ENCODE peak calls at places on chromosomes 6 and 20, in four cellular contexts. H is substantia nigra; B is naive thymus-derived CD4-positive, alpha-beta T cell; F is IMR-90. U is an unnamed sample.

GRCh38 chr6:85273870-85274269 is 176.0 kb upstream of the NT5E start:
- DNase-seq in B (no peak), F (peak), H (no peak), U (no peak)

GRCh38 chr20:36468149-36469000 is 72.9 kb upstream of the MYL9 start:
- DNase-seq in F (no peak), B (no peak), H (no peak), U (no peak)

GRCh38 chr6:104548297-104548696 is 311.4 kb downstream of the HACE1 start:
- DNase-seq in F (no peak), H (no peak), B (no peak), U (no peak)

GRCh38 chr20:10219452-10219791 is 792 bp downstream of the SNAP25 start:
- DNase-seq in F (peak), H (peak), B (peak), U (peak)

GRCh38 chr20:49984426-49985153 is 1.8 kb downstream of the SNAI1 start:
- DNase-seq in H (no peak), F (no peak), B (no peak), U (no peak)

GRCh38 chr6:30618270-30618787 is 689 bp downstream of the MRPS18B start:
- DNase-seq in H (no peak), F (no peak), B (no peak), U (no peak)

GRCh38 chr6:113694278-113695077 is 162.7 kb upstream of the MARCKS start:
- DNase-seq in B (no peak), H (no peak), F (peak), U (no peak)

GRCh38 chr6:165049362-165049761 is 260.0 kb downstream of the C6orf118 start:
- DNase-seq in H (no peak), F (no peak), B (peak), U (no peak)

GRCh38 chr6:7681449-7681848 is 44.5 kb upstream of the BMP6 start:
- DNase-seq in H (no peak), B (no peak), F (no peak), U (no peak)

GRCh38 chr6:39777218-39777617 is 15.0 kb upstream of the DAAM2 start:
- DNase-seq in H (no peak), B (no peak), F (no peak), U (no peak)

GRCh38 chr6:2999621-3000455 is at the start of gene NQO2:
- DNase-seq in F (peak), H (peak), B (peak), U (peak)

GRCh38 chr20:50193169-50193850 is 2.7 kb downstream of the CEBPB start:
- DNase-seq in B (no peak), H (no peak), F (peak), U (no peak)

GRCh38 chr6:130557481-130558112 is 191.8 kb downstream of the TMEM200A start:
- DNase-seq in H (no peak), F (no peak), B (no peak), U (no peak)

GRCh38 chr6:3522561-3523287 is 65.9 kb upstream of the SLC22A23 start:
- DNase-seq in B (no peak), F (peak), H (no peak), U (no peak)

GRCh38 chr6:112013051-112013450 is 40.9 kb upstream of the CCN6 start:
- DNase-seq in H (no peak), F (peak), B (no peak), U (no peak)

GRCh38 chr6:27684264-27685211 is 211.6 kb upstream of the ZNF184 start:
- DNase-seq in F (peak), B (peak), H (no peak), U (peak)

GRCh38 chr6:28980797-28981390 is 24.2 kb downstream of the ZNF311 start:
- DNase-seq in F (peak), H (no peak), B (peak), U (peak)

GRCh38 chr6:155154158-155154830 is 109.5 kb upstream of the CLDN20 start:
- DNase-seq in B (peak), H (no peak), F (peak), U (no peak)

GRCh38 chr20:48725589-48725991 is 102.2 kb downstream of the PREX1 start:
- DNase-seq in F (peak), B (no peak), H (no peak), U (no peak)

GRCh38 chr6:135506270-135506997 is 8.9 kb upstream of the AHI1 start:
- DNase-seq in H (no peak), B (no peak), F (peak), U (no peak)

GRCh38 chr20:7302256-7302655 is 534.8 kb downstream of the BMP2 start:
- DNase-seq in B (no peak), F (no peak), H (no peak), U (no peak)

GRCh38 chr20:7305971-7306370 is 538.5 kb downstream of the BMP2 start:
- DNase-seq in H (no peak), B (no peak), F (no peak), U (no peak)

DNA sequence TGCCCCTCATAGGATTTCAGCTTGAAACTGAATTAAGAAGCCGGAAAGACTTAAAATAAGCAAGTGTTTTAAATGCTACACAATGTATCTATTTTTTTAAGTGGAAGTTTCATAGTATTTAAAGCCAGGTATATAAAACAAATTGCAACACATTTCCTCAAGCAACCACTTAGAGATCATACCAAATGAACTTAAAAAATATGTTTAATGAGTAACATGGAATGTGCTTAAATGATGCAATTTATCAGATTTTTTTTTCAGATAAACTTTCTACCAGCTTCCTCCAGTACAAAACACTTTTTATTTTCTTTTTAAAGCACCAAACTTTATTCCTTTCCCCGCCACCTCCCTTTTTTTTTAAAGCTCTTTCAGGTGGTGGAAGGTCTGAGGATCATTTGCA is 534.3 kb downstream of the BMP2 start:
- DNase-seq in B (no peak), H (no peak), F (no peak), U (no peak)
- H3K27ac ChIP-seq in B (no peak), H (no peak), F (no peak), U (no peak)

GRCh38 chr6:11222385-11223277 is 9.8 kb downstream of the NEDD9 start:
- DNase-seq in B (no peak), H (no peak), F (no peak), U (no peak)

GRCh38 chr6:11223296-11223695 is 9.2 kb downstream of the NEDD9 start:
- DNase-seq in B (no peak), H (no peak), F (no peak), U (no peak)

GRCh38 chr6:11224252-11224965 is 8.1 kb downstream of the NEDD9 start:
- DNase-seq in H (no peak), B (peak), F (peak), U (no peak)

GRCh38 chr6:11218827-11219826 is 13.3 kb downstream of the NEDD9 start:
- DNase-seq in B (no peak), F (no peak), H (no peak), U (no peak)

GRCh38 chr6:11221623-11222384 is 10.7 kb downstream of the NEDD9 start:
- DNase-seq in H (no peak), B (no peak), F (no peak), U (no peak)
- H3K27ac ChIP-seq in H (no peak), B (no peak), F (no peak), U (no peak)

DNA sequence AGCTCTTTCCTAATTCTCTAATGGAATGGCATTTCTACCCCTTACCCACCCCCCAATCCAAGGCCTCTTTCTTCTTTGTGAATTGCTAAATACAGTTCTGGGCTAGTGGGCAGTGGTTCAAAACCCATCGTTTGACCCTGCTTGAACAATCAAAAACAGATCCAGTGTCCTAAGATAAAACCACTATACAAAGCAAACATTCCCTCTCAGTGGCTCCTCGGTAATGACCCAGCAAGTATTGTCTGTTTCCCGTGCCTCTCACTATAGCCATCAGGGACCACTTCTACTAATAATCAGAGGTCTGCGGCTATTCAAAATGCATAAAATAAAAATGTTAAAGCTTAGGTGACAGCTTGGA is 143.5 kb upstream of the AKAP12 start:
- DNase-seq in H (no peak), B (no peak), F (no peak), U (no peak)
- H3K27ac ChIP-seq in H (no peak), B (no peak), F (no peak), U (no peak)

DNA sequence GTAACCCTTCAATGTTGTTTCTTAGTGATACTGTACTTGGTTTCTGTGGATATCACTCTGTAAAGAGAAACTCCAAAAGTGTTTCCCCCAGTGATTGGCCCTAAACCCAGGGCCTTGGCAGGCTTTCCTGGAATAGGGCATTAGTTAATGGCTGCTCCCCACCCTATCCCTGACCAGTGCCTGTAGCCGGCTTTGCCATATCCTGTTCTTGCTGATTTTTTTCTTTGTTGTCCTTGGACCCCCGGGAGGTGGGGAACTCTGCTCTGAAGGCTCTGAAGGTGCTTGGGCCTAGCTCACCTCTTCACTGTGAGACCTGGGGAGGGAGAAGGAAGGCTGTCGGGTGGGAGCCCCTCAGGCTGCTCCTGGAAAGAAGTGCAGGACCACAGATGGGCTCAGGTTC is 120.1 kb downstream of the TCP11 start:
- DNase-seq in B (no peak), H (no peak), F (no peak), U (no peak)
- H3K27ac ChIP-seq in B (no peak), H (peak), F (no peak), U (peak)

DNA sequence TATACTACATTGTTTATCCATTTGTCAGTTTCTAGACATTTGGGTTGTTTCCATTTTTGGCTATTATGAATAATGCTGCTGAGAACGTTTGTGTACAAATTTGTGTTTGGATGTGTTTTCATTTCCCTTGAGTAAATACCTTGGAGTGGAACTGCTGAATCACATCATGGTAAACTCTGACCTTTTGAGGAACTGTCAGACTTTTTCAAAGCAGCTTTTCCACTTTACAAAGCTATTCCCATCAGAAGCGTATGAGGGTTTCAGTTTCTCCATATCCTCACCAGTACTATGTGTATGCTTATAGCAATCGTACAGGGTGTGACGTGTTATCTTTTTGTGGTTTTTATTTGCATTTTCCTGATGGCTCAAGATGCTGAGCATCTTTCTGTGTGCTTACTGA is 103.7 kb downstream of the MYO6 start:
- DNase-seq in H (no peak), F (peak), B (no peak), U (no peak)
- H3K27ac ChIP-seq in H (no peak), F (no peak), B (no peak), U (no peak)

GRCh38 chr20:13739726-13740649 is 44.7 kb downstream of the ESF1 start:
- DNase-seq in H (no peak), F (no peak), B (no peak), U (no peak)
- H3K27ac ChIP-seq in H (no peak), F (no peak), B (no peak), U (no peak)

DNA sequence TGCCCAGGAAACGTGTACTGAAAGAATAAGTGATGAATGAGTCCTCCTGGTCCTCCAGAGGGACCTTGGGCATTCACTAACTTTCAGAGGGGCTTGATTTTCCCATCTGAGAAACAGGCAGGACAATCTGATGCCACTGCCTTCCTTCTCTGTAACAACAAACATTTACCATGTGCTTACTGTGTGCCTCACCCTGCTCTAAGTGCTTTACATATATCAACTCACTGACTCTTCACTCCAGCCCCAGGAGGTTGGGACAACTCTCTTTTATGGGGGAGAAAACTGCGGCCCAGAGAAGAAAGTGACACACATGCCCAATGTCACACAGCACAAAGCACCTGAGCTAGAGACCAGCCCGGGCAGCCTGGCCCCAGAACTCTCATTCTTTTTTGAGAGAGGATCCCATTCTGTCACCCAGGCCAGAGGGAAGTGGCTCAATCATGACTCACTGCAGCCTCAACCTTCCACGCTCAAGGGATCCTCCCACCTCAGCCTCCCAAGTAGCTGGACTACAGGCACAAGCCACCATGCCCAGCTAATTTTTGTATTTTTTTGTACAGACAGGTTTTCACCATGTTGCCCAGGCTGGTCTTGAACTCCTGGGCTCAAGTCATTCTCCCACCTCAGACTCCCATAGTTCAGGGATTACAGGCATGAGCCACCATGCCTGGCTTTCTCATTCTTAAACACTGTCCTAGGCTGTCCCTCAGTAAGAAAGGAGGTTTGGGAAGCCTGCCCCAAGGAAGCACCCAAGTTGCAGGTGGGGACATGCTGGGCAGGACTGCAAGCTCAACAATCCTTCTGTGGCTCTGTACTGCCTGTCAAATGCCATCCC is 38.0 kb downstream of the NOL4L start:
- DNase-seq in B (no peak), H (no peak), F (no peak), U (no peak)
- H3K27ac ChIP-seq in B (peak), H (no peak), F (no peak), U (no peak)

GRCh38 chr6:75463896-75464295 is 29.7 kb downstream of the FILIP1 start:
- DNase-seq in B (no peak), F (no peak), H (no peak), U (no peak)
- H3K27ac ChIP-seq in B (no peak), F (no peak), H (no peak), U (no peak)